ENCODE peak calls at places on chromosome 18, in five cellular contexts. R is lower leg skin, V is HTR-8/SVneo, H is EL, N is PC-3. X is an unnamed sample.

GRCh38 chr18:60966876-60967275 is 366.4 kb upstream of the CDH20 start:
- DNase-seq in R (no peak), V (no peak), H (no peak), N (no peak), X (no peak)

GRCh38 chr18:46480187-46480586 is 176.8 kb downstream of the LOXHD1 start:
- DNase-seq in R (no peak), V (no peak), H (no peak), N (no peak), X (no peak)

GRCh38 chr18:50158866-50159653 is 35.9 kb downstream of the MYO5B start:
- DNase-seq in R (no peak), V (no peak), H (no peak), N (peak; percentile 79), X (no peak)

GRCh38 chr18:3652380-3653262 is 202.6 kb downstream of the TGIF1 start:
- DNase-seq in R (peak; percentile 87), V (peak; percentile 86), H (peak; percentile 98), N (peak; percentile 99), X (no peak)

GRCh38 chr18:24930974-24931373 is 421.0 kb downstream of the ZNF521 start:
- DNase-seq in R (no peak), V (no peak), H (no peak), N (peak; percentile 48), X (no peak)

GRCh38 chr18:43001821-43002220 is 113.7 kb downstream of the RIT2 start:
- DNase-seq in R (no peak), V (no peak), H (no peak), N (no peak), X (no peak)

GRCh38 chr18:68861365-68861764 is 63.5 kb downstream of the CCDC102B start:
- DNase-seq in R (no peak), V (no peak), H (no peak), N (no peak), X (no peak)

GRCh38 chr18:47397671-47398319 is 146.3 kb upstream of the SKOR2 start:
- DNase-seq in R (peak; percentile 37), V (no peak), H (no peak), N (peak; percentile 37), X (no peak)

GRCh38 chr18:10822457-10822856 is 296.6 kb downstream of the NAPG start:
- DNase-seq in R (no peak), V (no peak), H (no peak), N (no peak), X (no peak)

GRCh38 chr18:62717850-62718229 is 2.5 kb downstream of the PHLPP1 start:
- DNase-seq in R (no peak), V (no peak), H (peak; percentile 11), N (no peak), X (no peak)

GRCh38 chr18:48125724-48126123 is 195.3 kb upstream of the SMAD2 start:
- DNase-seq in R (peak; percentile 71), V (no peak), H (no peak), N (no peak), X (no peak)

GRCh38 chr18:63708650-63709049 is 5.9 kb downstream of the SERPINB11 start:
- DNase-seq in R (no peak), V (peak; percentile 7), H (peak; percentile 97), N (peak; percentile 29), X (no peak)

X was measured in central memory CD8-positive, alpha-beta T cell.